ENCODE peak calls at places on chromosomes 16 and 17, in five cellular contexts. N, L, D, J and B are unnamed samples.

GRCh38 chr17:17710728-17711541 is 29.7 kb downstream of the RAI1 start:
- DNase-seq in N (peak; percentile 53), L (peak; percentile 81), D (peak; percentile 86), J (peak; percentile 78), B (peak; percentile 74)

GRCh38 chr17:12047977-12048376 is 27.3 kb downstream of the MAP2K4 start:
- DNase-seq in N (no peak), L (no peak), D (peak; percentile 34), J (no peak), B (no peak)

GRCh38 chr16:61936522-61936921 is 99.7 kb downstream of the CDH8 start:
- DNase-seq in N (no peak), L (no peak), D (no peak), J (peak; percentile 40), B (no peak)

GRCh38 chr16:11203111-11203623 is 52.8 kb downstream of the SOCS1 start:
- DNase-seq in N (no peak), L (no peak), D (no peak), J (no peak), B (no peak)

GRCh38 chr16:667780-668518 is at the start of gene RHOT2:
- DNase-seq in N (peak; percentile 72), L (peak; percentile 91), D (peak; percentile 85), J (peak; percentile 93), B (peak; percentile 53)

GRCh38 chr17:60594747-60595146 is 5.2 kb upstream of the PPM1D start:
- DNase-seq in N (no peak), L (no peak), D (no peak), J (no peak), B (no peak)

GRCh38 chr16:69542974-69543373 is 22.8 kb upstream of the NFAT5 start:
- DNase-seq in N (no peak), L (no peak), D (peak; percentile 60), J (no peak), B (no peak)

GRCh38 chr16:64933890-64934289 is 188.0 kb downstream of the CDH11 start:
- DNase-seq in N (no peak), L (no peak), D (peak; percentile 30), J (no peak), B (no peak)

GRCh38 chr16:918068-918467 is 52.7 kb downstream of the LMF1 start:
- DNase-seq in N (no peak), L (no peak), D (peak; percentile 8), J (no peak), B (no peak)

GRCh38 chr16:46884513-46885293 is 541 bp downstream of the GPT2 start:
- DNase-seq in N (no peak), L (no peak), D (no peak), J (no peak), B (no peak)

GRCh38 chr16:67833035-67833417 is 9.1 kb upstream of the THAP11 start:
- DNase-seq in N (no peak), L (no peak), D (peak; percentile 81), J (no peak), B (no peak)

GRCh38 chr17:30091771-30092170 is 24.8 kb upstream of the NSRP1 start:
- DNase-seq in N (no peak), L (no peak), D (peak; percentile 81), J (no peak), B (no peak)

GRCh38 chr17:16552637-16553045 is 16.4 kb downstream of the ZNF287 start:
- DNase-seq in N (no peak), L (no peak), D (no peak), J (no peak), B (no peak)

GRCh38 chr16:58661199-58661830 is 23.3 kb downstream of the SLC38A7 start:
- DNase-seq in N (peak; percentile 14), L (no peak), D (peak; percentile 91), J (peak; percentile 23), B (peak; percentile 60)

GRCh38 chr16:63129411-63130125 is 1093.3 kb upstream of the CDH8 start:
- DNase-seq in N (no peak), L (no peak), D (no peak), J (no peak), B (no peak)

GRCh38 chr16:14071576-14072271 is 605 bp downstream of the MRTFB start:
- DNase-seq in N (no peak), L (no peak), D (no peak), J (no peak), B (no peak)

GRCh38 chr16:79400462-79401149 is 199.9 kb downstream of the MAF start:
- DNase-seq in N (no peak), L (no peak), D (no peak), J (no peak), B (no peak)

GRCh38 chr16:57341441-57342303 is 16.9 kb upstream of the CCL22 start:
- DNase-seq in N (no peak), L (peak; percentile 97), D (peak; percentile 96), J (no peak), B (peak; percentile 94)

GRCh38 chr17:77445030-77445907 is 304.5 kb downstream of the SEC14L1 start:
- DNase-seq in N (no peak), L (no peak), D (peak; percentile 83), J (no peak), B (no peak)

GRCh38 chr16:27579086-27579980 is 29.4 kb downstream of the KATNIP start:
- DNase-seq in N (no peak), L (no peak), D (peak; percentile 25), J (no peak), B (no peak)

GRCh38 chr16:70481929-70482536 is 27.6 kb downstream of the FCSK start:
- DNase-seq in N (no peak), L (no peak), D (peak; percentile 43), J (no peak), B (no peak)

GRCh38 chr16:89104930-89105571 is 11.4 kb downstream of the ACSF3 start:
- DNase-seq in N (no peak), L (no peak), D (peak; percentile 33), J (no peak), B (no peak)

DNA sequence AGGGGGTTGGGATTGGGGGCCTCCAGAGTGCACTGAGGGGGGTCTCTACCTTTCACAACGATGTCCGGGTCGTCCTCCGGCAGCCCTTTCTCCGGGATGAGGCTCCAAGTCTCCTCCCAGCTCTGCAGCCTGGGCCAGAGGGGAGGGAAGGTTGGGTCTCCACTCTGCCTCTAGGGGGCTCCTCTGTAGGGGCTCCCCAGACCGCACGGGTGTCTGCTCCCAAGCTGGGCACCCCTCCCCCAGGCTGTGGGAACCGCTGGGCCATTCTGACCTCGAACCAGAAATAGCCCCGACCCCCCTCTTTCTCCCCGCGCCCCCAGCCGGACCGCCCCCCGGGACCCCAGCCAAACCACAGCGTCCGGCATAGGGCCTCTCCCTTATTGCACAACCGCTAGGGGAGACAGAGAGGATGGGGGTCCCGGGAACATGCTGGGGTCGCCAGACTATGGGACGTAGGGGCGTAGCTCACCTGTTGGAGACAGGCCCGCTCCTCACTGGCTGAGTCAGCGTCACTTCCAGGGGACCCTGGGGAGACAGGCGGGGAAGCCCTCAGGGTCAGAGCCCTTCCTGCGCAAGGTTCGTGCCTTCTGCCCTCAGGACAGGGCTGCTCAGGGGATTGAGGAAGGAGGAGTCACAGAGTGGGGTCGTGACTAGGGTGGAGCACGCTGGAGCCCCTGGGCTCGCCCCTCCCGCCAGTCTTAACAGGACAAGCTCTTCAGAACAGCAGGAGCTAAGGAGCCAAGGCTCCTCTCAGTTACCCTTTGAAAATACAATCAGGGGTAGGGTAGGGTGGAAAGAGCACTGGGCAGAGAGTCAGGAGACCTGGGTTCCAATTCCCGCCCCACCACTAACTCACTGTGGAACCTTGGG is 2.7 kb downstream of the PLEKHH3 start:
- DNase-seq in N (no peak), L (no peak), D (peak; percentile 66), J (peak; percentile 75), B (no peak)
- TF ChIP-seq CTCF in N (peak; percentile 41), L (peak; percentile 29), D (peak; percentile 52), J (peak; percentile 52), B (peak; percentile 33)

GRCh38 chr17:67862614-67863217 is 37.4 kb downstream of the BPTF start:
- DNase-seq in N (no peak), L (no peak), D (no peak), J (no peak), B (no peak)
- TF ChIP-seq CTCF in N (no peak), L (no peak), D (peak; percentile 16), J (no peak), B (no peak)

GRCh38 chr16:85014311-85014710 is 3.0 kb upstream of the ZDHHC7 start:
- DNase-seq in N (no peak), L (no peak), D (no peak), J (no peak), B (no peak)

GRCh38 chr16:85011846-85012284 is 530 bp upstream of the ZDHHC7 start:
- DNase-seq in N (no peak), L (no peak), D (no peak), J (no peak), B (no peak)

GRCh38 chr16:85010446-85010930 is 847 bp downstream of the ZDHHC7 start:
- DNase-seq in N (no peak), L (no peak), D (no peak), J (no peak), B (no peak)

GRCh38 chr16:85008267-85008666 is 3.1 kb downstream of the ZDHHC7 start:
- DNase-seq in N (no peak), L (no peak), D (no peak), J (no peak), B (no peak)

GRCh38 chr16:85010931-85011845 is at the start of gene ZDHHC7:
- DNase-seq in N (peak; percentile 43), L (peak; percentile 64), D (peak; percentile 83), J (peak; percentile 87), B (no peak)
- TF ChIP-seq CTCF in N (no peak), L (no peak), D (no peak), J (no peak), B (no peak)

DNA sequence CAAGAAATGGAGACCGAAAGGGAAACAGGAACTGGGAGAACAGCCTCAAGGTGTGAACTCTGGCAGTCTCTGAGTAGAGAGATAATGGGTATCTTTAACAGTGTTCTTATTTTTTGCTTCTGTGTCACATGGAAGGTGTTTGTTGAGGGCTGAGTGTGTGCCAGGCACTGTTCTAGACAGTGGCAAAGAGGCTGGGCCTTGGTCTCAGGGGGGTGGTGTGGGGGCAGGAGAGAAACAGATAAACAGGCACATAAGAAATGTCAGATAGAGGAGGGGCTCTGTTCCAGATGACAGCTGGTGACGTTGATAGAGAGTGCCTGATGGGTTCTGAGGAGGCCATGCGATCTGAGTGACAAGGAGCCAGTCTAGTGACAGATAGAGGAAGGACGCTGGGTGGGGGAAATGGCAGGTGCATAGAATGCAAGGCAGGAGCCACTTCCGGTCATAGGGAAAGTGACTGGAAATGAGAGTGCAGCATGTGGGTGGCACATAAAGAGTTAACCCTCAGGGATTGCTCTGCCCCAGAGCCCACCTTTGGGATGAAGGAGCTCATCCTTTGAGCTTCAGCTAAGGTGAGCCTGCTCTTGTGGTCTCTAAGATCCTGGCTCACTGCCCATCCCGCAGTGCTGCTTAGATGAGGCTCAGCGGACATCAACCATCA is 33.9 kb downstream of the EPN2 start:
- DNase-seq in N (no peak), L (no peak), D (no peak), J (no peak), B (peak; percentile 40)
- TF ChIP-seq CTCF in N (no peak), L (no peak), D (no peak), J (no peak), B (no peak)